ENCODE peak calls at places on chromosomes 1 and 21, in ten cellular contexts. X is BE2C; U is brain microvascular endothelial cell; G is CD8-positive, alpha-beta T cell; Z is A549; T is GM23338; I is tibial nerve; Y is colonic mucosa; S is pancreas; L is HFF-Myc. Q is an unnamed sample.

GRCh38 chr1:228018961-228019721 is 12.3 kb downstream of the WNT3A start:
- DNase-seq in X (no peak), U (no peak), G (no peak), Z (no peak), T (no peak), I (no peak), Y (no peak), S (no peak), L (no peak), Q (no peak)

GRCh38 chr1:67570473-67571143 is 114.4 kb upstream of the GADD45A start:
- DNase-seq in X (no peak), U (peak; percentile 92), G (no peak), Z (peak; percentile 56), T (no peak), I (no peak), Y (no peak), S (no peak), L (peak; percentile 68), Q (no peak)

GRCh38 chr1:210726621-210727020 is 397.9 kb downstream of the HHAT start:
- DNase-seq in X (no peak), U (peak; percentile 8), G (no peak), Z (no peak), T (peak; percentile 79), I (peak; percentile 9), Y (peak; percentile 37), S (no peak), L (peak; percentile 4), Q (no peak)

GRCh38 chr1:62436039-62436465 is 797 bp upstream of the USP1 start:
- DNase-seq in X (peak; percentile 92), U (no peak), G (peak; percentile 93), Z (no peak), T (no peak), I (no peak), Y (no peak), S (peak; percentile 95), L (peak; percentile 7), Q (peak; percentile 99)

GRCh38 chr21:44950351-44950750 is 10.5 kb downstream of the SLX9 start:
- DNase-seq in X (no peak), U (no peak), G (no peak), Z (no peak), T (no peak), I (no peak), Y (no peak), S (peak; percentile 59), L (no peak), Q (no peak)

GRCh38 chr1:115400891-115401290 is 62.8 kb upstream of the NGF start:
- DNase-seq in X (no peak), U (no peak), G (no peak), Z (no peak), T (no peak), I (no peak), Y (no peak), S (no peak), L (no peak), Q (no peak)

GRCh38 chr1:203797948-203798347 is 2.5 kb downstream of the ZBED6 start:
- DNase-seq in X (peak; percentile 14), U (no peak), G (no peak), Z (no peak), T (no peak), I (peak; percentile 17), Y (peak; percentile 22), S (no peak), L (no peak), Q (no peak)

GRCh38 chr1:232221790-232222499 is 408.0 kb downstream of the SIPA1L2 start:
- DNase-seq in X (no peak), U (no peak), G (no peak), Z (peak; percentile 10), T (no peak), I (no peak), Y (no peak), S (no peak), L (peak; percentile 37), Q (no peak)

GRCh38 chr1:25677193-25677773 is 60.7 kb downstream of the MAN1C1 start:
- DNase-seq in X (no peak), U (no peak), G (peak; percentile 29), Z (no peak), T (no peak), I (no peak), Y (no peak), S (no peak), L (no peak), Q (no peak)

GRCh38 chr21:45719177-45719802 is 75.8 kb downstream of the PCBP3 start:
- DNase-seq in X (no peak), U (no peak), G (no peak), Z (no peak), T (no peak), I (no peak), Y (no peak), S (no peak), L (no peak), Q (no peak)

DNA sequence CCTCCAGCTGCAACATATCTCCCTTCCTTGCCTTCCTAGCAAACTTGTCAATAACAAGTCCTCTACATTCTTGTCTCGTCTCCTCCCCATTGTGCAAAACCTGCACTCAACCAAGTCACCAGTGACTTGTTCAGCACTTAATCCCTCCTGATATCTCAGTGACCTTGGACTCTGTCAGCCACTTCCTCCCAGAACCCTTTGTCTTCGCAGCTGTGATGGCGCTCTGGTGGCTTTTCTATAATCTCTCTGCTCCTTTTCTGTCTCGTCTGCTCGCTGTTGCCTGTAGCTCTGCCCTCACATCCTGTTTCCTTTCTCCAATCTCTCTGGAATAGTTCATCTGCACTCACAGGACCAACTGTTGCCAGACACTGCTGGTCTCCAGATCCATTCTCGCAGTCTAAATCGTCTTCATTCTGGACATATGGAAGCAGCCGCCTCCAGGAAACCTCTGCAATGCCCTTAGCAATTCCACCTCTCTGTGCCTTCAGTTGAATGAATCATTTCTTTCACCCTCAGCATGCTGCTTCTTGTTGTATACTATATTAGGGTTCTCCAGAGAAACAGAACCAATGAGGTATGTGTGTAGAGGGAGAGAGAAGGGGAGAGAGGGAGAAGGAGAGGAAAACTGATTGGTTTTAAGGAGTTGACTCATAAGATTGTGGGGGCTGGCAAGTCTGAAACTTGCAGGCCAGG is 17.4 kb upstream of the IFNAR2 start:
- DNase-seq in X (no peak), U (peak; percentile 9), G (peak; percentile 27), Z (no peak), T (no peak), I (no peak), Y (no peak), S (no peak), L (no peak), Q (no peak)
- H3K4me3 ChIP-seq in X (no peak overlapping the region), U (no peak overlapping the region), G (no peak overlapping the region), Z (no peak overlapping the region), T (no peak overlapping the region), I (no peak overlapping the region), Y (no peak overlapping the region), S (no peak overlapping the region), L (no peak overlapping the region), Q (no peak overlapping the region)

GRCh38 chr1:169472759-169473158 is 13.0 kb downstream of the SLC19A2 start:
- DNase-seq in X (no peak), U (no peak), G (no peak), Z (no peak), T (no peak), I (no peak), Y (no peak), S (no peak), L (no peak), Q (no peak)
- TF ChIP-seq CTCF in X (no peak), U (no peak), G (no peak), Z (no peak), T (no peak), I (no peak), Y (no peak), S (no peak), L (no peak), Q (no peak)

GRCh38 chr1:205142105-205142475 is 20.3 kb upstream of the RBBP5 start:
- DNase-seq in X (no peak), U (no peak), G (no peak), Z (no peak), T (no peak), I (no peak), Y (no peak), S (no peak), L (no peak), Q (no peak)
- H3K4me3 ChIP-seq in X (no peak overlapping the region), U (no peak overlapping the region), G (no peak overlapping the region), Z (no peak overlapping the region), T (no peak overlapping the region), I (no peak overlapping the region), Y (no peak overlapping the region), S (peak overlapping the region; percentile 8), L (no peak overlapping the region), Q (no peak overlapping the region)

DNA sequence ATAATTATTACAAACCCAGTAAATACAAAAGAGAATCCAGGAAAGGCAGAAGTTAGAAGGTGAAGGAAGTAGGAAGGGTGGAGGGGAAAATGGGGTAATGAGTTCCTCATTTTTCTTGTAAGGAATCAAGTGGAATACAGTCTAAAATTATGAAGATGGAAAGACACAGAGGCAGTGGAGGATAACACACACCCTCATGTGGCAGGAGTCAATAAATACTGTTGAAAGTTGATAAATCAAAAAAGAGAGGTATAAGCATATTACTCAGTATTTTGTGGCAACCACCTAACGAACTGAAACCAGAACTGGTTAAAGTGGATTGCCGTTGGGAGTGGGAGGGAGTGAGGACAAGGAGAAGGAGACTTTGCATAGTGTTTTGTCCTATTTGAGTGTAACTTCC is 78.6 kb upstream of the SLC44A3 start:
- DNase-seq in X (no peak), U (no peak), G (no peak), Z (no peak), T (no peak), I (no peak), Y (no peak), S (no peak), L (no peak), Q (no peak)
- TF ChIP-seq CTCF in X (no peak), U (peak; percentile 33), G (no peak), Z (no peak), T (no peak), I (no peak), Y (no peak), S (no peak), L (no peak), Q (no peak)